ENCODE peak calls at places on chromosomes 4 and X, in five cellular contexts. V is K562, O is GM12878, G is H1, Q is HepG2. Y is an unnamed sample.

GRCh38 chrX:38880460-38880859 is 79.2 kb downstream of the MID1IP1 start:
- DNase-seq in G (no peak), Q (peak; percentile 2), V (no peak), O (no peak), Y (no peak)

GRCh38 chr4:180434131-180434895 is 1808.9 kb upstream of the TENM3 start:
- DNase-seq in Q (no peak), V (no peak), G (no peak), O (peak; percentile 16), Y (no peak)

GRCh38 chrX:123803331-123803983 is 56.4 kb upstream of the XIAP start:
- DNase-seq in Q (peak; percentile 97), G (no peak), V (peak; percentile 72), O (no peak), Y (peak; percentile 79)

GRCh38 chr4:101660607-101661006 is 129.9 kb upstream of the BANK1 start:
- DNase-seq in G (no peak), O (no peak), Q (no peak), V (no peak), Y (no peak)

GRCh38 chrX:100207331-100208024 is 202.6 kb downstream of the PCDH19 start:
- DNase-seq in V (no peak), Q (no peak), G (no peak), O (no peak), Y (no peak)

GRCh38 chrX:30027636-30028035 is 187.7 kb upstream of the MAGEB2 start:
- DNase-seq in V (no peak), G (no peak), O (no peak), Q (no peak), Y (no peak)

GRCh38 chr4:48602222-48602621 is 112.2 kb downstream of the ZAR1 start:
- DNase-seq in Q (no peak), G (no peak), V (no peak), O (no peak), Y (no peak)

GRCh38 chrX:23223169-23223568 is 111.5 kb upstream of the PTCHD1 start:
- DNase-seq in O (no peak), V (no peak), G (no peak), Q (no peak), Y (no peak)

GRCh38 chr4:101019941-101020401 is 327.4 kb downstream of the PPP3CA start:
- DNase-seq in Q (peak; percentile 25), O (peak; percentile 45), V (no peak), G (no peak), Y (peak; percentile 90)

GRCh38 chr4:162770761-162771490 is 395.8 kb downstream of the NAF1 start:
- DNase-seq in G (no peak), O (no peak), Q (no peak), V (no peak), Y (no peak)

GRCh38 chr4:96315815-96316214 is 475.9 kb downstream of the PDHA2 start:
- DNase-seq in G (no peak), O (no peak), V (no peak), Q (no peak), Y (no peak)

GRCh38 chr4:84965558-84966381 is 720 bp downstream of the WDFY3 start:
- DNase-seq in G (no peak), O (no peak), V (peak; percentile 59), Q (peak; percentile 14), Y (no peak)

GRCh38 chrX:95427389-95427788 is 1257.3 kb upstream of the DIAPH2 start:
- DNase-seq in G (no peak), O (no peak), V (no peak), Q (no peak), Y (no peak)

GRCh38 chrX:124240422-124240821 is 92.0 kb upstream of the TEX13D start:
- DNase-seq in V (no peak), Q (no peak), O (no peak), G (no peak), Y (no peak)

GRCh38 chr4:132918083-132918482 is 231.0 kb upstream of the PCDH10 start:
- DNase-seq in G (no peak), V (no peak), O (no peak), Q (no peak), Y (no peak)
- TF ChIP-seq ZNF274 in G (no peak), V (no peak), O (no peak), Q (no peak), Y (no peak)

GRCh38 chr4:116272336-116272735 is 813.0 kb downstream of the TRAM1L1 start:
- DNase-seq in Q (no peak), G (no peak), O (no peak), V (no peak), Y (no peak)
- TF ChIP-seq SIN3A in Q (no peak), G (no peak), O (no peak), V (no peak), Y (no peak)

GRCh38 chr4:105455998-105456397 is 17.9 kb downstream of the PPA2 start:
- DNase-seq in V (no peak), Q (no peak), O (no peak), G (no peak), Y (no peak)

GRCh38 chr4:105451346-105451745 is 22.5 kb downstream of the PPA2 start:
- DNase-seq in G (no peak), O (no peak), Q (no peak), V (no peak), Y (no peak)

GRCh38 chr4:105457997-105458396 is 15.9 kb downstream of the PPA2 start:
- DNase-seq in O (no peak), G (no peak), V (no peak), Q (no peak), Y (no peak)

GRCh38 chr4:105455182-105455581 is 18.7 kb downstream of the PPA2 start:
- DNase-seq in G (no peak), V (no peak), Q (no peak), O (no peak), Y (no peak)

DNA sequence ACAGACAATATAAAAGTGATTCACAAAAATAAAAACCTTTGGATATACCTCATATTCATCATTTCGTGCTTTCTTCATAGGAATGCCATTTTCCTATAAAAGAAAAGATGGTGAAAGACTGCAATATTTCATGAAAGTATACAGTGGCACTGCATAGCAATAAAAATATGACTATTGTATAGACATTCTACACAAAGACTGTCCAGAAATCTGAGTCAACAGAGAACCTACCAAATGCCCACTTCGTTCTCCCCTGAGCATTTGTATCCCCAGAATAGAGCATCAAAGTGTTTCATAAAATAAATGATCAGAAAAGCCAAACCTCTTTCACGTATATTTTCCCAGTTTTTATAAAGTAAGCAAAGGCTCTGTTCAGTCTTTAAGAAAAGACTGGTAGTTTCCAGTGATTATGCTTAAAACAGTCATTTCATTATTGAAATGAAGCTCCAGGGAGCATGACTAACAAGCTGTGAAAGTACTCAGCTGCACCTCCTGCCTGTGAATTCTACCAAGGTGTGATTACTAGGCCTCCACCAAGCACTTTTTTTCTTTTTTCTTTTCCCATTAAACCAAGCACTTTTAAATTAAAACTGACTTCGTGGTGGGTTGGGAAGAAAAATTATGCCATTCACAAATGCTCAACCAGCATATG is 20.2 kb downstream of the PPA2 start:
- DNase-seq in G (no peak), O (no peak), Q (no peak), V (no peak), Y (no peak)
- TF ChIP-seq ZNF274 in G (no peak), O (no peak), Q (no peak), V (no peak), Y (no peak)

DNA sequence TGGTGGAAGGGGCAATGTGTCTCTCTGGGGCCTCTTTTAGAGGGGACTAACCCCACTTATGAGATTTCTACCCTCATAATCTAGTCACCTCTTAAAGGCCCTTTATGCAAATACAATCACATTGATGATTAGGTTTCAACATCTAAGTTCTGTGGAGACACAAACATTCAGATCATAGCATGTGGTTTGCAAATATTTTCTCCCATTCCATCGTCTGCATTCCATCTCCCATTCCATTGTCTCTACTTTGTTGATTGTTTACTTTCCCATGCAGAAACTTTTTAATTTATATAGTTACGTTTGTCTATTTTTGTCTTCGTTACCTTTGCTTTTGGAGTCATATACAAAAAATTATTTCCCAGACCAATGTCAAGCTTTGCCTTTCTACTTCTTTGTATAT is 927.5 kb upstream of the INTU start:
- DNase-seq in Q (no peak), V (no peak), G (no peak), O (no peak), Y (no peak)
- TF ChIP-seq SIN3A in Q (no peak), V (no peak), G (no peak), O (no peak), Y (no peak)